ENCODE peak calls at places on chromosome 2, in seven cellular contexts. P, I, U, W, G, D and N are unnamed samples.

GRCh38 chr2:17336458-17336857 is 181.8 kb downstream of the RAD51AP2 start:
- DNase-seq in I (no peak), G (no peak), D (no peak), P (no peak), W (no peak), U (no peak), N (no peak)

GRCh38 chr2:104861295-104862060 is 7.6 kb downstream of the POU3F3 start:
- DNase-seq in G (no peak), I (no peak), W (no peak), D (no peak), U (no peak), P (no peak), N (no peak)

GRCh38 chr2:46776687-46777327 is 138.8 kb downstream of the MCFD2 start:
- DNase-seq in P (peak; percentile 10), G (no peak), W (no peak), I (no peak), D (peak; percentile 81), U (no peak), N (peak; percentile 61)

GRCh38 chr2:73910873-73911547 is 15.7 kb upstream of the DGUOK start:
- DNase-seq in D (no peak), W (no peak), G (no peak), U (no peak), I (no peak), P (no peak), N (no peak)

GRCh38 chr2:74086001-74086400 is 61.7 kb downstream of the BOLA3 start:
- DNase-seq in G (no peak), W (no peak), I (no peak), U (no peak), P (no peak), D (no peak), N (no peak)

GRCh38 chr2:105473011-105473410 is 74.2 kb upstream of the FHL2 start:
- DNase-seq in P (no peak), I (no peak), W (peak; percentile 4), D (no peak), G (no peak), U (no peak), N (no peak)

GRCh38 chr2:9311488-9311887 is 104.9 kb downstream of the ASAP2 start:
- DNase-seq in I (peak; percentile 12), D (peak; percentile 85), W (peak; percentile 51), G (no peak), P (no peak), U (peak; percentile 69), N (no peak)

GRCh38 chr2:8692783-8693768 is 11.2 kb downstream of the ID2 start:
- DNase-seq in U (no peak), I (no peak), G (no peak), D (peak; percentile 9), P (no peak), W (no peak), N (no peak)

GRCh38 chr2:5710615-5711014 is 18.4 kb downstream of the SOX11 start:
- DNase-seq in G (no peak), W (no peak), I (no peak), P (no peak), D (no peak), U (no peak), N (no peak)